ENCODE peak calls at places on chromosomes 13 and 19, in six cellular contexts. One of them, this sample, is unnamed.

GRCh38 chr19:31232871-31233270 is 116.4 kb downstream of the TSHZ3 start:
- DNase-seq in EL: peak
- DNase-seq in HFFc6: peak
- DNase-seq in left cardiac atrium: no peak
- DNase-seq in Karpas-422: no peak
- DNase-seq in GM12891: no peak
- DNase-seq in this sample: no peak

GRCh38 chr13:28048768-28049167 is 51.6 kb downstream of the FLT3 start:
- DNase-seq in EL: no peak
- DNase-seq in HFFc6: no peak
- DNase-seq in left cardiac atrium: no peak
- DNase-seq in Karpas-422: no peak
- DNase-seq in GM12891: no peak
- DNase-seq in this sample: no peak

GRCh38 chr13:96671073-96671472 is 323.2 kb downstream of the OXGR1 start:
- DNase-seq in EL: peak
- DNase-seq in HFFc6: no peak
- DNase-seq in left cardiac atrium: no peak
- DNase-seq in Karpas-422: no peak
- DNase-seq in GM12891: no peak
- DNase-seq in this sample: no peak

GRCh38 chr13:114108894-114109293 is 23.5 kb downstream of the RASA3 start:
- DNase-seq in EL: no peak
- DNase-seq in HFFc6: no peak
- DNase-seq in left cardiac atrium: peak
- DNase-seq in Karpas-422: no peak
- DNase-seq in GM12891: no peak
- DNase-seq in this sample: no peak

GRCh38 chr19:43625918-43626579 is 6.6 kb upstream of the ZNF428 start:
- DNase-seq in EL: no peak
- DNase-seq in HFFc6: no peak
- DNase-seq in left cardiac atrium: no peak
- DNase-seq in Karpas-422: peak
- DNase-seq in GM12891: no peak
- DNase-seq in this sample: no peak

GRCh38 chr13:107512551-107512950 is 702.8 kb downstream of the LIG4 start:
- DNase-seq in EL: no peak
- DNase-seq in HFFc6: no peak
- DNase-seq in left cardiac atrium: no peak
- DNase-seq in Karpas-422: no peak
- DNase-seq in GM12891: no peak
- DNase-seq in this sample: no peak

GRCh38 chr13:72523049-72523448 is 204.4 kb downstream of the MZT1 start:
- DNase-seq in EL: no peak
- DNase-seq in HFFc6: no peak
- DNase-seq in left cardiac atrium: no peak
- DNase-seq in Karpas-422: no peak
- DNase-seq in GM12891: no peak
- DNase-seq in this sample: no peak

GRCh38 chr19:45739498-45740439 is 6.5 kb downstream of the MEIOSIN start:
- DNase-seq in EL: no peak
- DNase-seq in HFFc6: no peak
- DNase-seq in left cardiac atrium: no peak
- DNase-seq in Karpas-422: peak
- DNase-seq in GM12891: no peak
- DNase-seq in this sample: no peak

GRCh38 chr13:98997738-98998641 is 20.1 kb upstream of the DOCK9 start:
- DNase-seq in EL: peak
- DNase-seq in HFFc6: peak
- DNase-seq in left cardiac atrium: no peak
- DNase-seq in Karpas-422: no peak
- DNase-seq in GM12891: no peak
- DNase-seq in this sample: no peak

GRCh38 chr13:41182231-41182630 is 12.1 kb downstream of the KBTBD7 start:
- DNase-seq in EL: no peak
- DNase-seq in HFFc6: no peak
- DNase-seq in left cardiac atrium: no peak
- DNase-seq in Karpas-422: no peak
- DNase-seq in GM12891: no peak
- DNase-seq in this sample: no peak

GRCh38 chr19:9354651-9355050 is 8.2 kb upstream of the ZNF177 start:
- DNase-seq in EL: no peak
- DNase-seq in HFFc6: no peak
- DNase-seq in left cardiac atrium: no peak
- DNase-seq in Karpas-422: no peak
- DNase-seq in GM12891: no peak
- DNase-seq in this sample: no peak

This sample was measured in activated CD8-positive, alpha-beta T cell treated with anti-CD3 and anti-CD28 coated beads, Interleukin-2, amount 10 ng/mL, durations not matched to agents 7 days and 5 days.